ENCODE peak calls at places on chromosomes 6 and 20, in eight cellular contexts. One of them, this sample, is unnamed.

GRCh38 chr6:5127106-5127687 is 42.1 kb downstream of the PPP1R3G start:
- DNase-seq in spleen: no peak
- DNase-seq in WERI-Rb-1: no peak
- DNase-seq in heart left ventricle: no peak
- DNase-seq in brain microvascular endothelial cell: no peak
- DNase-seq in Peyer's patch: no peak
- DNase-seq in endodermal cell: no peak
- DNase-seq in IMR-90: no peak
- DNase-seq in this sample: no peak

GRCh38 chr6:70166088-70166958 is 136.6 kb downstream of the COL9A1 start:
- DNase-seq in spleen: peak; percentile 78
- DNase-seq in brain microvascular endothelial cell: peak; percentile 45
- DNase-seq in IMR-90: peak; percentile 15
- DNase-seq in endodermal cell: peak; percentile 83
- DNase-seq in WERI-Rb-1: peak; percentile 75
- DNase-seq in heart left ventricle: no peak
- DNase-seq in Peyer's patch: no peak
- DNase-seq in this sample: peak; percentile 32

GRCh38 chr20:34512266-34512954 is 3.8 kb upstream of the DYNLRB1 start:
- DNase-seq in brain microvascular endothelial cell: no peak
- DNase-seq in Peyer's patch: no peak
- DNase-seq in spleen: no peak
- DNase-seq in IMR-90: peak; percentile 34
- DNase-seq in heart left ventricle: no peak
- DNase-seq in WERI-Rb-1: no peak
- DNase-seq in endodermal cell: no peak
- DNase-seq in this sample: no peak

GRCh38 chr6:17724341-17724740 is 17.6 kb upstream of the NUP153 start:
- DNase-seq in IMR-90: peak; percentile 67
- DNase-seq in Peyer's patch: no peak
- DNase-seq in heart left ventricle: no peak
- DNase-seq in WERI-Rb-1: no peak
- DNase-seq in spleen: no peak
- DNase-seq in endodermal cell: peak; percentile 0
- DNase-seq in brain microvascular endothelial cell: no peak
- DNase-seq in this sample: no peak

GRCh38 chr6:17031961-17032360 is 69.9 kb upstream of the STMND1 start:
- DNase-seq in brain microvascular endothelial cell: no peak
- DNase-seq in endodermal cell: no peak
- DNase-seq in WERI-Rb-1: no peak
- DNase-seq in heart left ventricle: peak; percentile 16
- DNase-seq in Peyer's patch: no peak
- DNase-seq in IMR-90: no peak
- DNase-seq in spleen: no peak
- DNase-seq in this sample: no peak

GRCh38 chr20:50303573-50304500 is 113.2 kb downstream of the CEBPB start:
- DNase-seq in Peyer's patch: peak; percentile 46
- DNase-seq in heart left ventricle: peak; percentile 76
- DNase-seq in endodermal cell: peak; percentile 28
- DNase-seq in WERI-Rb-1: no peak
- DNase-seq in IMR-90: peak; percentile 85
- DNase-seq in spleen: peak; percentile 66
- DNase-seq in brain microvascular endothelial cell: peak; percentile 67
- DNase-seq in this sample: peak; percentile 74

GRCh38 chr6:150579611-150580010 is 20.1 kb upstream of the PLEKHG1 start:
- DNase-seq in Peyer's patch: no peak
- DNase-seq in brain microvascular endothelial cell: no peak
- DNase-seq in spleen: no peak
- DNase-seq in heart left ventricle: no peak
- DNase-seq in IMR-90: no peak
- DNase-seq in WERI-Rb-1: no peak
- DNase-seq in endodermal cell: no peak
- DNase-seq in this sample: no peak

GRCh38 chr6:107435798-107436197 is 23.6 kb downstream of the PDSS2 start:
- DNase-seq in Peyer's patch: no peak
- DNase-seq in brain microvascular endothelial cell: no peak
- DNase-seq in endodermal cell: no peak
- DNase-seq in spleen: no peak
- DNase-seq in heart left ventricle: no peak
- DNase-seq in IMR-90: peak; percentile 54
- DNase-seq in WERI-Rb-1: no peak
- DNase-seq in this sample: no peak

GRCh38 chr6:84177253-84177652 is 50.2 kb downstream of the CEP162 start:
- DNase-seq in endodermal cell: no peak
- DNase-seq in IMR-90: no peak
- DNase-seq in Peyer's patch: no peak
- DNase-seq in heart left ventricle: no peak
- DNase-seq in brain microvascular endothelial cell: no peak
- DNase-seq in spleen: no peak
- DNase-seq in WERI-Rb-1: no peak
- DNase-seq in this sample: no peak

GRCh38 chr6:151675746-151676459 is 131.6 kb upstream of the ESR1 start:
- DNase-seq in endodermal cell: peak; percentile 88
- DNase-seq in spleen: peak; percentile 82
- DNase-seq in WERI-Rb-1: peak; percentile 53
- DNase-seq in brain microvascular endothelial cell: no peak
- DNase-seq in IMR-90: peak; percentile 4
- DNase-seq in heart left ventricle: no peak
- DNase-seq in Peyer's patch: peak; percentile 33
- DNase-seq in this sample: peak; percentile 64

GRCh38 chr6:35343092-35343834 is 905 bp downstream of the PPARD start:
- DNase-seq in brain microvascular endothelial cell: no peak
- DNase-seq in heart left ventricle: peak; percentile 52
- DNase-seq in WERI-Rb-1: no peak
- DNase-seq in IMR-90: peak; percentile 32
- DNase-seq in Peyer's patch: peak; percentile 43
- DNase-seq in endodermal cell: no peak
- DNase-seq in spleen: peak; percentile 86
- DNase-seq in this sample: peak; percentile 47

DNA sequence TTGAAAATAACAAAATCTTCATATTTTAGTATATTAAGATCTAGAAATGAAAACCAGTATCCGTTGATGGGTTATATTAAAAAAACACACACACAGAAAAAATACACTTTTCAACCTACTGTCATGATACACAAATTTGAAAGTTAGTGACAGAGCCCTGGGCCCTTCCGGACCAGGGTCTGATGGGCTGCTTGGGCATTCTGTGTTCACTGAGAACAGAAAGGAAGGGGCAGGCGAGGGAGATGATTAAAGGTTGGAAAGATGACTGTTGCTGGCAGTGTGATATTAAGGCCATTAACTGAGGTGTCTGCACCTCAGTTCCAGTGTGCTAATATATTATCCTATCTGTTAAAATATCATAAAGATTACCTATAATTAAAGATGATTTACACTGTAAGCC is 18.7 kb upstream of the QKI start:
- DNase-seq in spleen: no peak
- DNase-seq in IMR-90: no peak
- DNase-seq in WERI-Rb-1: no peak
- DNase-seq in Peyer's patch: no peak
- DNase-seq in endodermal cell: no peak
- DNase-seq in heart left ventricle: no peak
- DNase-seq in brain microvascular endothelial cell: no peak
- DNase-seq in this sample: no peak
- H3K27ac ChIP-seq in spleen: peak overlapping the region; percentile 52
- H3K27ac ChIP-seq in IMR-90: no peak overlapping the region
- H3K27ac ChIP-seq in WERI-Rb-1: no peak overlapping the region
- H3K27ac ChIP-seq in Peyer's patch: no peak overlapping the region
- H3K27ac ChIP-seq in endodermal cell: peak overlapping the region; percentile 25
- H3K27ac ChIP-seq in heart left ventricle: no peak overlapping the region
- H3K27ac ChIP-seq in brain microvascular endothelial cell: no peak overlapping the region
- H3K27ac ChIP-seq in this sample: no peak overlapping the region

GRCh38 chr6:137661601-137662000 is 167.4 kb upstream of the OLIG3 start:
- DNase-seq in IMR-90: peak; percentile 26
- DNase-seq in brain microvascular endothelial cell: no peak
- DNase-seq in spleen: no peak
- DNase-seq in Peyer's patch: peak; percentile 23
- DNase-seq in WERI-Rb-1: peak; percentile 24
- DNase-seq in heart left ventricle: peak; percentile 33
- DNase-seq in endodermal cell: peak; percentile 70
- DNase-seq in this sample: no peak
- TF ChIP-seq CTCF in IMR-90: peak; percentile 49
- TF ChIP-seq CTCF in brain microvascular endothelial cell: peak; percentile 81
- TF ChIP-seq CTCF in spleen: peak; percentile 56
- TF ChIP-seq CTCF in Peyer's patch: peak; percentile 21
- TF ChIP-seq CTCF in WERI-Rb-1: peak; percentile 44
- TF ChIP-seq CTCF in heart left ventricle: peak; percentile 44
- TF ChIP-seq CTCF in endodermal cell: peak; percentile 64
- TF ChIP-seq CTCF in this sample: peak; percentile 5

GRCh38 chr20:31731321-31731717 is 7.8 kb upstream of the TPX2 start:
- DNase-seq in IMR-90: no peak
- DNase-seq in heart left ventricle: no peak
- DNase-seq in spleen: no peak
- DNase-seq in brain microvascular endothelial cell: no peak
- DNase-seq in Peyer's patch: no peak
- DNase-seq in endodermal cell: no peak
- DNase-seq in WERI-Rb-1: no peak
- DNase-seq in this sample: no peak
- H3K27ac ChIP-seq in IMR-90: no peak overlapping the region
- H3K27ac ChIP-seq in heart left ventricle: no peak overlapping the region
- H3K27ac ChIP-seq in spleen: no peak overlapping the region
- H3K27ac ChIP-seq in brain microvascular endothelial cell: peak overlapping the region; percentile 52
- H3K27ac ChIP-seq in Peyer's patch: no peak overlapping the region
- H3K27ac ChIP-seq in endodermal cell: no peak overlapping the region
- H3K27ac ChIP-seq in WERI-Rb-1: no peak overlapping the region
- H3K27ac ChIP-seq in this sample: no peak overlapping the region

GRCh38 chr20:45322952-45323383 is 14.9 kb upstream of the MATN4 start:
- DNase-seq in Peyer's patch: peak; percentile 62
- DNase-seq in endodermal cell: no peak
- DNase-seq in IMR-90: peak; percentile 43
- DNase-seq in spleen: no peak
- DNase-seq in WERI-Rb-1: peak; percentile 71
- DNase-seq in brain microvascular endothelial cell: no peak
- DNase-seq in heart left ventricle: peak; percentile 68
- DNase-seq in this sample: peak; percentile 71
- TF ChIP-seq CTCF in Peyer's patch: no peak
- TF ChIP-seq CTCF in endodermal cell: peak; percentile 56
- TF ChIP-seq CTCF in IMR-90: peak; percentile 30
- TF ChIP-seq CTCF in spleen: peak; percentile 40
- TF ChIP-seq CTCF in WERI-Rb-1: peak; percentile 70
- TF ChIP-seq CTCF in brain microvascular endothelial cell: peak; percentile 27
- TF ChIP-seq CTCF in heart left ventricle: peak; percentile 33
- TF ChIP-seq CTCF in this sample: no peak

GRCh38 chr6:157455028-157455714 is 74.2 kb downstream of the ZDHHC14 start:
- DNase-seq in spleen: no peak
- DNase-seq in Peyer's patch: no peak
- DNase-seq in endodermal cell: no peak
- DNase-seq in IMR-90: no peak
- DNase-seq in brain microvascular endothelial cell: no peak
- DNase-seq in WERI-Rb-1: no peak
- DNase-seq in heart left ventricle: no peak
- DNase-seq in this sample: no peak

GRCh38 chr6:157457787-157458186 is 76.8 kb downstream of the ZDHHC14 start:
- DNase-seq in spleen: no peak
- DNase-seq in endodermal cell: no peak
- DNase-seq in IMR-90: no peak
- DNase-seq in Peyer's patch: no peak
- DNase-seq in heart left ventricle: no peak
- DNase-seq in brain microvascular endothelial cell: no peak
- DNase-seq in WERI-Rb-1: no peak
- DNase-seq in this sample: no peak

GRCh38 chr6:157455731-157456523 is 74.9 kb downstream of the ZDHHC14 start:
- DNase-seq in brain microvascular endothelial cell: no peak
- DNase-seq in heart left ventricle: no peak
- DNase-seq in IMR-90: no peak
- DNase-seq in spleen: no peak
- DNase-seq in WERI-Rb-1: no peak
- DNase-seq in Peyer's patch: no peak
- DNase-seq in endodermal cell: no peak
- DNase-seq in this sample: no peak

GRCh38 chr6:157453978-157454377 is 73.0 kb downstream of the ZDHHC14 start:
- DNase-seq in endodermal cell: no peak
- DNase-seq in brain microvascular endothelial cell: no peak
- DNase-seq in Peyer's patch: no peak
- DNase-seq in IMR-90: no peak
- DNase-seq in heart left ventricle: no peak
- DNase-seq in spleen: no peak
- DNase-seq in WERI-Rb-1: no peak
- DNase-seq in this sample: no peak

GRCh38 chr6:157456524-157456829 is 75.5 kb downstream of the ZDHHC14 start:
- DNase-seq in WERI-Rb-1: no peak
- DNase-seq in Peyer's patch: no peak
- DNase-seq in brain microvascular endothelial cell: no peak
- DNase-seq in heart left ventricle: no peak
- DNase-seq in IMR-90: no peak
- DNase-seq in endodermal cell: no peak
- DNase-seq in spleen: no peak
- DNase-seq in this sample: no peak
- H3K27ac ChIP-seq in WERI-Rb-1: no peak overlapping the region
- H3K27ac ChIP-seq in Peyer's patch: no peak overlapping the region
- H3K27ac ChIP-seq in brain microvascular endothelial cell: no peak overlapping the region
- H3K27ac ChIP-seq in heart left ventricle: no peak overlapping the region
- H3K27ac ChIP-seq in IMR-90: no peak overlapping the region
- H3K27ac ChIP-seq in endodermal cell: no peak overlapping the region
- H3K27ac ChIP-seq in spleen: no peak overlapping the region
- H3K27ac ChIP-seq in this sample: no peak overlapping the region

GRCh38 chr20:25076731-25077609 is 5.0 kb downstream of the VSX1 start:
- DNase-seq in spleen: no peak
- DNase-seq in endodermal cell: peak; percentile 69
- DNase-seq in brain microvascular endothelial cell: no peak
- DNase-seq in IMR-90: peak; percentile 1
- DNase-seq in WERI-Rb-1: peak; percentile 39
- DNase-seq in Peyer's patch: peak; percentile 8
- DNase-seq in heart left ventricle: no peak
- DNase-seq in this sample: no peak
- TF ChIP-seq CTCF in spleen: no peak
- TF ChIP-seq CTCF in endodermal cell: peak; percentile 51
- TF ChIP-seq CTCF in brain microvascular endothelial cell: peak; percentile 50
- TF ChIP-seq CTCF in IMR-90: no peak
- TF ChIP-seq CTCF in WERI-Rb-1: peak; percentile 61
- TF ChIP-seq CTCF in Peyer's patch: no peak
- TF ChIP-seq CTCF in heart left ventricle: no peak
- TF ChIP-seq CTCF in this sample: no peak

GRCh38 chr6:99013145-99013544 is 65.4 kb upstream of the FBXL4 start:
- DNase-seq in endodermal cell: no peak
- DNase-seq in Peyer's patch: no peak
- DNase-seq in spleen: no peak
- DNase-seq in brain microvascular endothelial cell: peak; percentile 95
- DNase-seq in heart left ventricle: no peak
- DNase-seq in WERI-Rb-1: no peak
- DNase-seq in IMR-90: peak; percentile 97
- DNase-seq in this sample: no peak
- H3K27ac ChIP-seq in endodermal cell: no peak overlapping the region
- H3K27ac ChIP-seq in Peyer's patch: no peak overlapping the region
- H3K27ac ChIP-seq in spleen: no peak overlapping the region
- H3K27ac ChIP-seq in brain microvascular endothelial cell: peak overlapping the region; percentile 86
- H3K27ac ChIP-seq in heart left ventricle: no peak overlapping the region
- H3K27ac ChIP-seq in WERI-Rb-1: no peak overlapping the region
- H3K27ac ChIP-seq in IMR-90: no peak overlapping the region
- H3K27ac ChIP-seq in this sample: no peak overlapping the region